ENCODE peak calls at places on chromosome 17, in eight cellular contexts. X, J, D, Z, A, Q, U and C are unnamed samples.

GRCh38 chr17:40341808-40342574 is 22.5 kb downstream of the GJD3 start:
- ATAC-seq in Q (peak), U (peak), Z (peak), D (peak), A (peak), X (peak), J (peak), C (peak)

GRCh38 chr17:27418366-27418615 is 38.0 kb upstream of the KSR1 start:
- ATAC-seq in D (no peak), X (no peak), U (no peak), J (no peak), A (no peak), Z (no peak), Q (no peak), C (no peak)

GRCh38 chr17:55668581-55668980 is 54.1 kb downstream of the TMEM100 start:
- ATAC-seq in J (no peak), U (no peak), A (no peak), X (no peak), Z (no peak), D (no peak), Q (no peak), C (no peak)

GRCh38 chr17:41547378-41547841 is 19.3 kb upstream of the KRT19 start:
- ATAC-seq in A (peak), Z (no peak), D (no peak), X (no peak), Q (peak), J (no peak), U (no peak), C (no peak)

GRCh38 chr17:27577884-27578717 is 52.9 kb upstream of the LGALS9 start:
- ATAC-seq in J (peak), X (peak), Q (no peak), Z (peak), A (peak), D (peak), U (no peak), C (peak)

GRCh38 chr17:6386041-6386630 is 48.8 kb downstream of the AIPL1 start:
- ATAC-seq in A (no peak), X (no peak), U (no peak), Z (no peak), J (no peak), Q (no peak), D (no peak), C (no peak)

GRCh38 chr17:6505425-6506142 is 50.8 kb downstream of the PITPNM3 start:
- ATAC-seq in D (no peak), U (no peak), X (no peak), Q (no peak), J (no peak), Z (no peak), A (no peak), C (no peak)

GRCh38 chr17:60149691-60150582 is at the start of gene CA4:
- ATAC-seq in D (peak), U (peak), Q (no peak), X (peak), Z (peak), J (no peak), A (no peak), C (no peak)

GRCh38 chr17:38724337-38724988 is 5.7 kb upstream of the CISD3 start:
- ATAC-seq in Q (no peak), U (no peak), X (peak), J (peak), Z (no peak), D (peak), A (no peak), C (peak)

GRCh38 chr17:75635610-75636202 is 2.5 kb downstream of the SMIM5 start:
- ATAC-seq in J (peak), D (no peak), Q (no peak), Z (no peak), X (peak), A (no peak), U (no peak), C (no peak)

GRCh38 chr17:29166507-29166887 is 13.7 kb downstream of the MYO18A start:
- ATAC-seq in A (no peak), Z (no peak), U (no peak), X (no peak), D (no peak), Q (no peak), J (no peak), C (no peak)

GRCh38 chr17:4057731-4058130 is 85.1 kb downstream of the ZZEF1 start:
- ATAC-seq in U (no peak), J (no peak), Q (no peak), Z (no peak), A (no peak), X (no peak), D (no peak), C (no peak)

GRCh38 chr17:77692571-77693161 is 265.8 kb upstream of the TNRC6C start:
- ATAC-seq in X (no peak), Q (peak), Z (no peak), D (no peak), A (peak), J (no peak), U (no peak), C (peak)

GRCh38 chr17:21186399-21187187 is 27.4 kb downstream of the TMEM11 start:
- ATAC-seq in U (no peak), J (peak), A (no peak), Z (peak), Q (no peak), D (no peak), X (peak), C (no peak)

GRCh38 chr17:76081295-76082210 is 2.6 kb downstream of the ZACN start:
- ATAC-seq in J (no peak), U (peak), Q (no peak), D (no peak), X (no peak), A (peak), Z (no peak), C (no peak)

GRCh38 chr17:44565866-44566443 is 8.7 kb downstream of the FZD2 start:
- ATAC-seq in D (no peak), U (no peak), A (peak), Z (no peak), J (no peak), X (no peak), Q (no peak), C (no peak)
- TF ChIP-seq CTCF in D (no peak), U (peak), A (peak), Z (no peak), J (no peak), X (peak), Q (peak), C (no peak)

GRCh38 chr17:18318122-18318521 is 3.0 kb downstream of the SMCR8 start:
- ATAC-seq in J (no peak), Z (no peak), Q (no peak), U (no peak), X (no peak), D (no peak), A (no peak), C (no peak)
- H3K4me3 ChIP-seq in J (peak), Z (peak), Q (peak), U (peak), X (peak), D (no peak), A (no peak), C (no peak)

DNA sequence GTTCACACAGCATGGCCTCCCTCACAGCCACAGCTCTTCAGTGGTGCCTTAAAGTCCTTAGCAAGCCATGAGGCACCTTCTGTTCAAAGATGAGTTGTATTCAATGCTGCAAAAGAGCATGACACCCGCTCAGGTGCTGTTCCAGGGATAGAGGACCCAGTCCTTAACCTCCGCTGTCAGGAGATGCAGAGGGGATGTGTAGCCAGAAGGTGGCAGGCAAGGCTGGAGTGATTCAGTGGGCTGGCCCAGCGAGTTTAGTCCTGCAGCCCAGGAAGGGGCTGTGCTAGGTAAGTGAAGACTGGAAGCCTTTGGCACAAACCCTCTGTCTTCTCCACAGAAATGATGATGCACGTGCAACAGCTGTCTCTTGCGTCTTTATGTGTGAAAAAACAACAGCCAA is 25.0 kb upstream of the ADAM11 start:
- ATAC-seq in U (peak), D (no peak), X (peak), J (no peak), Z (no peak), A (peak), Q (peak), C (no peak)
- TF ChIP-seq CTCF in U (peak), D (no peak), X (no peak), J (no peak), Z (no peak), A (peak), Q (peak), C (no peak)

DNA sequence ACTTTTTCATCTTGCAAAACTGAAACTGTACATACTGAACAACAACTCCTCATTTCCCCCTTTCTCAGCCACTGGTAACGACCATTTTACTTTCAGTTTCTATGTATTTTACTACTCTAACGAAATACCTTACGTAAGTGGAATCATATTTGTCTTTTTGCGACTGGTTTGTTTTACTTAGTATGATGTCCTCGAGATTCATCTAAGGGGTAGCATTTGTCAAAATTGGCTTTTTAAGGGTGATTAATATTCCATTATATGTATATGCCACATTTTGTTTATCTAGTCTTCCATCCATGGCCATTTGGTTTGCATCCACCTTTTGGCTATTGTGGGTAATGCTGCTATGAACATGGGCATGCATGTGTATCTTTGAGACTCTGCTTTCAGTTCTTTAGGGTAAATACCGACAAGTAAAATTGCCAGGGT is 10.4 kb downstream of the KPNB1 start:
- ATAC-seq in U (no peak), A (no peak), J (peak), D (peak), Q (peak), Z (peak), X (peak), C (no peak)
- H3K4me3 ChIP-seq in U (no peak), A (no peak), J (peak), D (no peak), Q (no peak), Z (peak), X (no peak), C (no peak)

GRCh38 chr17:82105882-82106696 is 8.1 kb upstream of the FASN start:
- ATAC-seq in D (peak), Z (peak), U (peak), X (peak), Q (peak), A (peak), J (peak), C (peak)
- TF ChIP-seq CTCF in D (peak), Z (peak), U (peak), X (peak), Q (peak), A (no peak), J (peak), C (no peak)

DNA sequence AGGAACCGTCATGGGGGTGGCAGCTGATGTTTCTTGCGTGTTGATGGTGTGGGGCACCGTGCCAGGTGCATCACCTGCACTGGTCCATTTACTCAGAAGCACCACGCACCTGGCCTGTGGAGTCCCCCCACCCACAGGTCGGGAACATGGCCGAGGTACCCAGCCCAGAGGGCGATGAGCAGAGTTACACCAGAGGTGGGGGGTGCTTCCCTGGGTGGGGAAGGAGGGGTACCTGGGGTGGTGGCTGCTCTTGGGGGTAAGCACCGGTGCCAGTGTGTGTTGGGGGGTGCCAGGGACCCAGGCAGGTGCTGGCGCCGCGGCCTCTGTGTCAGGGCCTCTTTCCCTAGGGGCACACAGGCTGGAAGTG is 5.0 kb upstream of the ZNF750 start:
- ATAC-seq in J (no peak), D (no peak), X (no peak), Z (no peak), U (no peak), Q (no peak), A (peak), C (no peak)
- H3K4me3 ChIP-seq in J (peak), D (no peak), X (peak), Z (peak), U (no peak), Q (no peak), A (no peak), C (peak)

DNA sequence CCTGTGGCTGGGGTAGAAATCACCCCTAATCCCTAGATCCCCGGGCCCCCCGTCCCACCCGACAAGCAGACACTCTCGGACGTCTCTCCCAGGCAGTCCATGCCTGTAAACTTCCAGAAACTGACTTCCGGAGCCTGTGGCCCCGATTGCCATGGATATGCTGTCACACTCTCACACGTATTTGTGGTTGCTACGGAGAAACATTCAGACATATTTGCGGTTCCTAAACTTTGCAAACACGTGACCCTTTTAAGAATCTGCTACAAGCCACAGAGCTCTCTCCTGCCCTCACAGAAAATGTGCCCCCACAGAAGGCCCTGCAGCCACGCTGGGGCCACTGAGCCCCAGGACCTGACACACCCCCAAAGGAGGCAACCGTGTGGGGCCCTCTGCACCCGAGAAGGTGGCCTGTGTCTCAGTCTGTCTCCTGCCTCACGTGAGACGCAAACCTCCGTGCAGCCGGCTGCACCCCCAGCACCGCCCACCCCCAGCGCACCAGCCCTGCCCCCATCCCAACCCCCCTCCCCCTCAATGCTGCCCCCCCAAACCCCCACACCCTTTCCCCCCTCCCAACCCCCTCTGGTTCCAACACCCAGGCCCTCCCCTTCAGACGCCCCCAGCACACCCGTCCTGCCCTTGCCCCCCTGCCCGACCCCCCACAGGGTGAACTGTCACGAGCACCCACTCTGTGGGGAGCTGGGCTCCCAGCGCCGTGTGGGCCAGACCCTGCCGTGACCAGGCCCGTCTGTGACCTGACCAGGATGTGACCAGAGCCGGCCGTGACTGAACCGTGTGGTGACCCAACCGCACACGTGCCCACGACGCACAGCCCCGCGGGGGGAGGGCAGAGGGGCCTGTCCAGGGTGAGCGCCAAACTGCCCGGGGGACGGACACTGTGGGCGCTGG is 66.3 kb upstream of the METRNL start:
- ATAC-seq in J (peak), U (no peak), A (no peak), Z (peak), D (no peak), Q (no peak), X (peak), C (no peak)
- TF ChIP-seq CTCF in J (no peak), U (no peak), A (no peak), Z (no peak), D (no peak), Q (no peak), X (no peak), C (no peak)

GRCh38 chr17:57579245-57579644 is 165.9 kb downstream of the CCDC182 start:
- ATAC-seq in Z (no peak), A (no peak), D (no peak), Q (no peak), J (no peak), U (no peak), X (no peak), C (no peak)

GRCh38 chr17:57580055-57580739 is 164.9 kb downstream of the CCDC182 start:
- ATAC-seq in Q (no peak), D (no peak), U (peak), J (no peak), A (no peak), X (no peak), Z (no peak), C (no peak)

GRCh38 chr17:57576744-57577143 is 168.4 kb downstream of the CCDC182 start:
- ATAC-seq in Z (no peak), U (no peak), Q (no peak), J (no peak), D (no peak), X (no peak), A (no peak), C (no peak)

GRCh38 chr17:57578608-57578990 is 166.5 kb downstream of the CCDC182 start:
- ATAC-seq in J (no peak), X (no peak), Z (no peak), Q (no peak), U (no peak), D (peak), A (no peak), C (no peak)

GRCh38 chr17:57577751-57578607 is 167.1 kb downstream of the CCDC182 start:
- ATAC-seq in X (peak), Q (no peak), J (peak), U (peak), A (no peak), D (peak), Z (peak), C (peak)
- H3K4me3 ChIP-seq in X (peak), Q (no peak), J (peak), U (peak), A (no peak), D (no peak), Z (peak), C (no peak)